ENCODE peak calls at places on chromosomes 2 and 18, in four cellular contexts. M, H, G and N are unnamed samples.

GRCh38 chr2:86397989-86398388 is 43.2 kb upstream of the KDM3A start:
- DNase-seq in M (no peak), H (no peak), G (no peak), N (no peak)

GRCh38 chr2:111186123-111186715 is 65.5 kb downstream of the BCL2L11 start:
- DNase-seq in M (no peak), H (no peak), G (no peak), N (no peak)

GRCh38 chr2:128644745-128645256 is 326.1 kb upstream of the HS6ST1 start:
- DNase-seq in M (no peak), H (peak), G (no peak), N (no peak)

GRCh38 chr2:57434429-57434828 is 612.2 kb upstream of the VRK2 start:
- DNase-seq in M (no peak), H (no peak), G (no peak), N (no peak)

GRCh38 chr2:73175663-73176204 is 26.6 kb upstream of the NOTO start:
- DNase-seq in M (peak), H (peak), G (peak), N (no peak)

GRCh38 chr2:13413989-13414388 is 697.3 kb downstream of the TRIB2 start:
- DNase-seq in M (no peak), H (no peak), G (no peak), N (peak)

GRCh38 chr2:64524604-64525322 is 635 bp downstream of the AFTPH start:
- DNase-seq in M (no peak), H (peak), G (peak), N (peak)

GRCh38 chr2:200862532-200863000 is 1.9 kb downstream of the CLK1 start:
- DNase-seq in M (peak), H (peak), G (peak), N (peak)

GRCh38 chr2:146748046-146748445 is 1096.8 kb upstream of the ACVR2A start:
- DNase-seq in M (no peak), H (no peak), G (no peak), N (no peak)

GRCh38 chr2:45888167-45888566 is 236.7 kb downstream of the PRKCE start:
- DNase-seq in M (no peak), H (no peak), G (no peak), N (peak)

GRCh38 chr18:79576686-79577351 is 102.8 kb upstream of the CTDP1 start:
- DNase-seq in M (no peak), H (no peak), G (no peak), N (no peak)

GRCh38 chr2:114192362-114192761 is 250.1 kb upstream of the DPP10 start:
- DNase-seq in M (no peak), H (no peak), G (peak), N (peak)

DNA sequence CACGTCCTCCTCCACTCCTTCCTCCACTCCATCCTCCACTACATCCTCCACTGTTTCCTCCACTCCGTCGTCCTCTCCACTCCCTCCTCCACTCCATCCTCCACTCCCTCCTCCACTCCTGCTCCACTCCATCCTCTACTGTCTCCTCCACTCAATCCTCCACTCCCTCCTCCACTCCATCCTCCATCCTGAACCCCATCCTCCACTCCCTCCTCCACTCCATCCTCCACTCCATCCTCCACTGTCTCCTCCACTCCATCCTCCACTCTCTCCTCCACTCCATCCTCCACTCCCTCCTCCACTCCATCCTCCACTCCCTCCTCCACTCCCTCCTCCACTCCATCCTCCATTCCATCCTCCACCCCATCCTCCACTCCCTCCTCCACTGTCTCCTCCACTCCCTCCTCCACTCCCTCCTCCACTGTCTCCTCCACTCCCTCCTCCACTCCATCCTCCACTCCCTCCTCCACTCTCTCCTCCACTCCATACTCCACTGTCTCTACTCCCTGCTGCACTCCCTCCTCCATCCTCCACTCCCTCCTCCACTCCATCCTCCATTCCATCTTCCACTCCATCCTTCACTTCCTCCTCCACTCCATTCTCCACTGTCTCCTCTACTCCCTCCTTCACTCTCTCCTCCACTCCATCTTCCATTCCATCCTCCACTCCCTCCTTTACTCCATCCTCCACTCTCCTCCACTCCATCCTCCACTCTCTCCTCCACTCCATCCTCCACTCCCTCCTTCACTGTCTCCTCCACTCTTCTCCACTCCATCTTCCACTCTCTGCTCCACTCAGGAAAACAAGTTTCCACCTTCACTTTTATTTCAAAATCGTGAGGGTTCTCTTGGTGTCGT is 14.3 kb upstream of the B3GNT7 start:
- DNase-seq in M (no peak), H (no peak), G (no peak), N (no peak)
- TF ChIP-seq CTCF in M (no peak), H (no peak), G (no peak), N (no peak)

DNA sequence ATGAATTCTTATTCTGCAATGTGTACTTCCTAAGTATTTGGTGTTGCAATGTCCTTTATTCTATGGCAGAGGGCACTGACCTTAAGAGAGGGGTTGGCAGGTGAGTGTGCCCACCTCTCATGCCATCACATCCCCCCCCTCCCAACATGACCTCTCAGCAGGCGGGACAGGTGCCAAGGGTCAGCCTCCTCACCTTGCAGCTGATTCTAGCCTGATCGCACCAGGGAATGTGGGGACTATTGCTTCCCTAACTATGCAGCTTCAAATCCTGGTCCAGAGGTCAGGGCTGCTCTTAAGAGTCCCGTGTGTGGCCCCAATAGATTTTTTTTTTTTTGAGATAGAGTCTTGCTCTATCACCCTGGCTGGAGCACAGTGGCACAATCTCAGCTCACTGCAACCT is 9.5 kb downstream of the HJURP start:
- DNase-seq in M (no peak), H (no peak), G (no peak), N (no peak)
- TF ChIP-seq CTCF in M (no peak), H (no peak), G (no peak), N (no peak)

DNA sequence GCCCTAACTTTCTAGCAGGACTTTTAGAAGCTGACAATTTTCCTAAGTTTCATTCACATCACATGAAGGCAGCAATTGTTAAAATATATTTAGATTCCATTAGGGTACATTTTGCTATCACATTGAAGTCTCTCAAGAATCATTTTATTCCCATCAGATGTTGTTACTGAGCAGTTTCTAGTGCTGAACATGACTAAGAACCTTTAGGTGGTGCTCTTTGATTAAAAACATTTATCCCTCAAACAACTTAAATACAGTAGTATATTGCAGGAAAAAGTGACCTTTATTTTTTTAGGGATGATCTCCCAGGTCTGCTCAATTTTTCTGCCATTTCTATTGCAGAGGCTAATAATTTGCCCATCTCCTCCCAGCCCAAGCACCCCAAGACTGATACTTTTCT is 22.9 kb upstream of the NARS1 start:
- DNase-seq in M (no peak), H (no peak), G (peak), N (peak)
- TF ChIP-seq CTCF in M (no peak), H (peak), G (peak), N (peak)

GRCh38 chr2:229997565-229997964 is 71.2 kb downstream of the SLC16A14 start:
- DNase-seq in M (no peak), H (no peak), G (no peak), N (no peak)

GRCh38 chr2:230000118-230000841 is 68.4 kb downstream of the SLC16A14 start:
- DNase-seq in M (no peak), H (no peak), G (no peak), N (no peak)

DNA sequence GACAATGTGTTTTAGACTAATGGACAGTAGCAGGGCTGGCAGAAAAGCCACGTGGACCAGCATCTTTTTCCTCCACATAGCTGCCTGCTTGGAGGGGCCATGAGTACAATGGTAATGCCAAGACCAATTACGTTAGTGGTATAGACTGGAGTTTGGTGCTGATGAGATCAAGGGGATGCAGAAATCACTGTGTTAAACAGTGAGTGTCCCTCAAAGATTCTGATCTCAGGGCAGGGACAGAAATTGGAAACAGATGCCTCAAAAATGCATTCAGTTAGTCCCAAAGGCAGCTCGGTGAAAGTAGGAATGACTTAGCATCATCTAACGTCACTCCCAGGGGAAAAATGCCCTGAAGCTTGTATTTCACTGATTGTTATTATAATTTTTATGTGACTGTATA is 72.4 kb downstream of the SLC16A14 start:
- DNase-seq in M (no peak), H (no peak), G (no peak), N (no peak)
- TF ChIP-seq CTCF in M (no peak), H (no peak), G (no peak), N (no peak)